ENCODE peak calls at places on chromosomes 1 and 21, in six cellular contexts. One of them, this sample, is unnamed.

GRCh38 chr1:49630156-49630555 is 393.6 kb downstream of the AGBL4 start:
- DNase-seq in NCI-H1105: no peak
- DNase-seq in NCI-H774: no peak
- DNase-seq in NCI-H446: no peak
- DNase-seq in T47D: no peak
- DNase-seq in stimulated activated CD8-positive, alpha-beta memory T cell treated with anti-CD3 and anti-CD28 coated beads, Interleukin-4, amount 100 ng/mL, for 1 hour: no peak
- DNase-seq in this sample: no peak

GRCh38 chr21:41715649-41716321 is 51.1 kb downstream of the RIPK4 start:
- DNase-seq in NCI-H1105: no peak
- DNase-seq in NCI-H774: no peak
- DNase-seq in NCI-H446: no peak
- DNase-seq in T47D: no peak
- DNase-seq in stimulated activated CD8-positive, alpha-beta memory T cell treated with anti-CD3 and anti-CD28 coated beads, Interleukin-4, amount 100 ng/mL, for 1 hour: no peak
- DNase-seq in this sample: no peak

GRCh38 chr1:224704409-224704735 is 88.3 kb downstream of the CNIH3 start:
- DNase-seq in NCI-H1105: no peak
- DNase-seq in NCI-H774: no peak
- DNase-seq in NCI-H446: no peak
- DNase-seq in T47D: no peak
- DNase-seq in stimulated activated CD8-positive, alpha-beta memory T cell treated with anti-CD3 and anti-CD28 coated beads, Interleukin-4, amount 100 ng/mL, for 1 hour: no peak
- DNase-seq in this sample: peak

GRCh38 chr1:37727186-37727585 is 34.9 kb downstream of the CDCA8 start:
- DNase-seq in NCI-H1105: no peak
- DNase-seq in NCI-H774: no peak
- DNase-seq in NCI-H446: no peak
- DNase-seq in T47D: no peak
- DNase-seq in stimulated activated CD8-positive, alpha-beta memory T cell treated with anti-CD3 and anti-CD28 coated beads, Interleukin-4, amount 100 ng/mL, for 1 hour: no peak
- DNase-seq in this sample: no peak

GRCh38 chr1:86965827-86966182 is 51.4 kb downstream of the HS2ST1 start:
- DNase-seq in NCI-H1105: no peak
- DNase-seq in NCI-H774: no peak
- DNase-seq in NCI-H446: no peak
- DNase-seq in T47D: no peak
- DNase-seq in stimulated activated CD8-positive, alpha-beta memory T cell treated with anti-CD3 and anti-CD28 coated beads, Interleukin-4, amount 100 ng/mL, for 1 hour: no peak
- DNase-seq in this sample: no peak

GRCh38 chr1:26127235-26128163 is 15.9 kb downstream of the PDIK1L start:
- DNase-seq in NCI-H1105: no peak
- DNase-seq in NCI-H774: no peak
- DNase-seq in NCI-H446: no peak
- DNase-seq in T47D: no peak
- DNase-seq in stimulated activated CD8-positive, alpha-beta memory T cell treated with anti-CD3 and anti-CD28 coated beads, Interleukin-4, amount 100 ng/mL, for 1 hour: no peak
- DNase-seq in this sample: no peak

GRCh38 chr1:112034277-112034676 is 44.8 kb upstream of the KCND3 start:
- DNase-seq in NCI-H1105: no peak
- DNase-seq in NCI-H774: no peak
- DNase-seq in NCI-H446: no peak
- DNase-seq in T47D: no peak
- DNase-seq in stimulated activated CD8-positive, alpha-beta memory T cell treated with anti-CD3 and anti-CD28 coated beads, Interleukin-4, amount 100 ng/mL, for 1 hour: no peak
- DNase-seq in this sample: no peak

GRCh38 chr1:56590520-56591011 is 11.2 kb upstream of the PLPP3 start:
- DNase-seq in NCI-H1105: no peak
- DNase-seq in NCI-H774: no peak
- DNase-seq in NCI-H446: no peak
- DNase-seq in T47D: no peak
- DNase-seq in stimulated activated CD8-positive, alpha-beta memory T cell treated with anti-CD3 and anti-CD28 coated beads, Interleukin-4, amount 100 ng/mL, for 1 hour: no peak
- DNase-seq in this sample: no peak

GRCh38 chr1:91647061-91647460 is 146.4 kb downstream of the CDC7 start:
- DNase-seq in NCI-H1105: no peak
- DNase-seq in NCI-H774: no peak
- DNase-seq in NCI-H446: no peak
- DNase-seq in T47D: no peak
- DNase-seq in stimulated activated CD8-positive, alpha-beta memory T cell treated with anti-CD3 and anti-CD28 coated beads, Interleukin-4, amount 100 ng/mL, for 1 hour: no peak
- DNase-seq in this sample: no peak

GRCh38 chr1:39779821-39780220 is 8.7 kb upstream of the OXCT2 start:
- DNase-seq in NCI-H1105: no peak
- DNase-seq in NCI-H774: no peak
- DNase-seq in NCI-H446: no peak
- DNase-seq in T47D: no peak
- DNase-seq in stimulated activated CD8-positive, alpha-beta memory T cell treated with anti-CD3 and anti-CD28 coated beads, Interleukin-4, amount 100 ng/mL, for 1 hour: no peak
- DNase-seq in this sample: no peak

GRCh38 chr1:180165096-180165495 is 10.4 kb downstream of the QSOX1 start:
- DNase-seq in NCI-H1105: no peak
- DNase-seq in NCI-H774: no peak
- DNase-seq in NCI-H446: no peak
- DNase-seq in T47D: no peak
- DNase-seq in stimulated activated CD8-positive, alpha-beta memory T cell treated with anti-CD3 and anti-CD28 coated beads, Interleukin-4, amount 100 ng/mL, for 1 hour: no peak
- DNase-seq in this sample: no peak

GRCh38 chr21:33125981-33126380 is 56.0 kb downstream of the OLIG1 start:
- DNase-seq in NCI-H1105: no peak
- DNase-seq in NCI-H774: no peak
- DNase-seq in NCI-H446: no peak
- DNase-seq in T47D: no peak
- DNase-seq in stimulated activated CD8-positive, alpha-beta memory T cell treated with anti-CD3 and anti-CD28 coated beads, Interleukin-4, amount 100 ng/mL, for 1 hour: no peak
- DNase-seq in this sample: peak

GRCh38 chr1:93992190-93992589 is 83.0 kb upstream of the GCLM start:
- DNase-seq in NCI-H1105: no peak
- DNase-seq in NCI-H774: no peak
- DNase-seq in NCI-H446: no peak
- DNase-seq in T47D: no peak
- DNase-seq in stimulated activated CD8-positive, alpha-beta memory T cell treated with anti-CD3 and anti-CD28 coated beads, Interleukin-4, amount 100 ng/mL, for 1 hour: no peak
- DNase-seq in this sample: no peak

GRCh38 chr1:83807792-83808191 is 191.1 kb downstream of the TTLL7 start:
- DNase-seq in NCI-H1105: no peak
- DNase-seq in NCI-H774: no peak
- DNase-seq in NCI-H446: no peak
- DNase-seq in T47D: no peak
- DNase-seq in stimulated activated CD8-positive, alpha-beta memory T cell treated with anti-CD3 and anti-CD28 coated beads, Interleukin-4, amount 100 ng/mL, for 1 hour: no peak
- DNase-seq in this sample: no peak

GRCh38 chr1:85325920-85326319 is 49.5 kb upstream of the BCL10 start:
- DNase-seq in NCI-H1105: no peak
- DNase-seq in NCI-H774: no peak
- DNase-seq in NCI-H446: no peak
- DNase-seq in T47D: no peak
- DNase-seq in stimulated activated CD8-positive, alpha-beta memory T cell treated with anti-CD3 and anti-CD28 coated beads, Interleukin-4, amount 100 ng/mL, for 1 hour: no peak
- DNase-seq in this sample: no peak

GRCh38 chr1:32906652-32907051 is 5.5 kb upstream of the TMEM54 start:
- DNase-seq in NCI-H1105: no peak
- DNase-seq in NCI-H774: no peak
- DNase-seq in NCI-H446: no peak
- DNase-seq in T47D: no peak
- DNase-seq in stimulated activated CD8-positive, alpha-beta memory T cell treated with anti-CD3 and anti-CD28 coated beads, Interleukin-4, amount 100 ng/mL, for 1 hour: no peak
- DNase-seq in this sample: no peak

GRCh38 chr1:10710489-10710888 is 86.0 kb downstream of the CASZ1 start:
- DNase-seq in NCI-H1105: peak
- DNase-seq in NCI-H774: peak
- DNase-seq in NCI-H446: no peak
- DNase-seq in T47D: no peak
- DNase-seq in stimulated activated CD8-positive, alpha-beta memory T cell treated with anti-CD3 and anti-CD28 coated beads, Interleukin-4, amount 100 ng/mL, for 1 hour: no peak
- DNase-seq in this sample: no peak

GRCh38 chr1:206923961-206924548 is 2.3 kb upstream of the FCMR start:
- DNase-seq in NCI-H1105: no peak
- DNase-seq in NCI-H774: no peak
- DNase-seq in NCI-H446: no peak
- DNase-seq in T47D: no peak
- DNase-seq in stimulated activated CD8-positive, alpha-beta memory T cell treated with anti-CD3 and anti-CD28 coated beads, Interleukin-4, amount 100 ng/mL, for 1 hour: no peak
- DNase-seq in this sample: no peak

GRCh38 chr1:6262570-6263420 is 1.9 kb upstream of the GPR153 start:
- DNase-seq in NCI-H1105: no peak
- DNase-seq in NCI-H774: no peak
- DNase-seq in NCI-H446: no peak
- DNase-seq in T47D: no peak
- DNase-seq in stimulated activated CD8-positive, alpha-beta memory T cell treated with anti-CD3 and anti-CD28 coated beads, Interleukin-4, amount 100 ng/mL, for 1 hour: no peak
- DNase-seq in this sample: no peak

GRCh38 chr1:91622586-91622985 is 121.9 kb downstream of the CDC7 start:
- DNase-seq in NCI-H1105: no peak
- DNase-seq in NCI-H774: no peak
- DNase-seq in NCI-H446: peak
- DNase-seq in T47D: no peak
- DNase-seq in stimulated activated CD8-positive, alpha-beta memory T cell treated with anti-CD3 and anti-CD28 coated beads, Interleukin-4, amount 100 ng/mL, for 1 hour: no peak
- DNase-seq in this sample: no peak

GRCh38 chr21:27454234-27454633 is 487.3 kb upstream of the ADAMTS5 start:
- DNase-seq in NCI-H1105: no peak
- DNase-seq in NCI-H774: no peak
- DNase-seq in NCI-H446: no peak
- DNase-seq in T47D: no peak
- DNase-seq in stimulated activated CD8-positive, alpha-beta memory T cell treated with anti-CD3 and anti-CD28 coated beads, Interleukin-4, amount 100 ng/mL, for 1 hour: no peak
- DNase-seq in this sample: no peak

GRCh38 chr1:53074313-53075154 is 12.5 kb downstream of the PODN start:
- DNase-seq in NCI-H1105: no peak
- DNase-seq in NCI-H774: no peak
- DNase-seq in NCI-H446: no peak
- DNase-seq in T47D: no peak
- DNase-seq in stimulated activated CD8-positive, alpha-beta memory T cell treated with anti-CD3 and anti-CD28 coated beads, Interleukin-4, amount 100 ng/mL, for 1 hour: no peak
- DNase-seq in this sample: no peak

GRCh38 chr1:214078950-214079349 is 91.2 kb downstream of the PROX1 start:
- DNase-seq in NCI-H1105: no peak
- DNase-seq in NCI-H774: no peak
- DNase-seq in NCI-H446: no peak
- DNase-seq in T47D: no peak
- DNase-seq in stimulated activated CD8-positive, alpha-beta memory T cell treated with anti-CD3 and anti-CD28 coated beads, Interleukin-4, amount 100 ng/mL, for 1 hour: no peak
- DNase-seq in this sample: no peak

GRCh38 chr1:16006552-16007485 is 2.8 kb downstream of the SRARP start:
- DNase-seq in NCI-H1105: no peak
- DNase-seq in NCI-H774: no peak
- DNase-seq in NCI-H446: no peak
- DNase-seq in T47D: no peak
- DNase-seq in stimulated activated CD8-positive, alpha-beta memory T cell treated with anti-CD3 and anti-CD28 coated beads, Interleukin-4, amount 100 ng/mL, for 1 hour: no peak
- DNase-seq in this sample: no peak

GRCh38 chr1:183302452-183303324 is 115.5 kb downstream of the NMNAT2 start:
- DNase-seq in NCI-H1105: no peak
- DNase-seq in NCI-H774: no peak
- DNase-seq in NCI-H446: no peak
- DNase-seq in T47D: no peak
- DNase-seq in stimulated activated CD8-positive, alpha-beta memory T cell treated with anti-CD3 and anti-CD28 coated beads, Interleukin-4, amount 100 ng/mL, for 1 hour: no peak
- DNase-seq in this sample: no peak

GRCh38 chr1:31723828-31724359 is 20.1 kb upstream of the COL16A1 start:
- DNase-seq in NCI-H1105: no peak
- DNase-seq in NCI-H774: no peak
- DNase-seq in NCI-H446: no peak
- DNase-seq in T47D: peak
- DNase-seq in stimulated activated CD8-positive, alpha-beta memory T cell treated with anti-CD3 and anti-CD28 coated beads, Interleukin-4, amount 100 ng/mL, for 1 hour: no peak
- DNase-seq in this sample: no peak

GRCh38 chr1:23701310-23701709 is 9.7 kb downstream of the RPL11 start:
- DNase-seq in NCI-H1105: no peak
- DNase-seq in NCI-H774: no peak
- DNase-seq in NCI-H446: no peak
- DNase-seq in T47D: no peak
- DNase-seq in stimulated activated CD8-positive, alpha-beta memory T cell treated with anti-CD3 and anti-CD28 coated beads, Interleukin-4, amount 100 ng/mL, for 1 hour: no peak
- DNase-seq in this sample: no peak

GRCh38 chr1:153023109-153023508 is 7.9 kb upstream of the SPRR1B start:
- DNase-seq in NCI-H1105: no peak
- DNase-seq in NCI-H774: no peak
- DNase-seq in NCI-H446: no peak
- DNase-seq in T47D: no peak
- DNase-seq in stimulated activated CD8-positive, alpha-beta memory T cell treated with anti-CD3 and anti-CD28 coated beads, Interleukin-4, amount 100 ng/mL, for 1 hour: no peak
- DNase-seq in this sample: no peak

GRCh38 chr1:234433563-234434285 is 45.3 kb downstream of the TARBP1 start:
- DNase-seq in NCI-H1105: no peak
- DNase-seq in NCI-H774: no peak
- DNase-seq in NCI-H446: no peak
- DNase-seq in T47D: no peak
- DNase-seq in stimulated activated CD8-positive, alpha-beta memory T cell treated with anti-CD3 and anti-CD28 coated beads, Interleukin-4, amount 100 ng/mL, for 1 hour: no peak
- DNase-seq in this sample: no peak

GRCh38 chr1:226763741-226764264 is 24.7 kb upstream of the ITPKB start:
- DNase-seq in NCI-H1105: no peak
- DNase-seq in NCI-H774: no peak
- DNase-seq in NCI-H446: no peak
- DNase-seq in T47D: no peak
- DNase-seq in stimulated activated CD8-positive, alpha-beta memory T cell treated with anti-CD3 and anti-CD28 coated beads, Interleukin-4, amount 100 ng/mL, for 1 hour: no peak
- DNase-seq in this sample: no peak